ENCODE peak calls at places on chromosomes 11 and 22, in eight cellular contexts. H, P, X, Z, S, G, A and F are unnamed samples.

GRCh38 chr11:133712235-133712634 is 133.1 kb downstream of the SPATA19 start:
- DNase-seq in H (no peak), P (no peak), X (no peak), Z (no peak), S (no peak), G (no peak), A (no peak), F (no peak)

GRCh38 chr22:39658367-39658766 is 87.8 kb downstream of the CACNA1I start:
- DNase-seq in H (peak), P (no peak), X (no peak), Z (no peak), S (no peak), G (no peak), A (no peak), F (peak)

GRCh38 chr11:41118521-41118920 is 340.9 kb downstream of the LRRC4C start:
- DNase-seq in H (no peak), P (no peak), X (no peak), Z (no peak), S (no peak), G (no peak), A (no peak), F (no peak)

GRCh38 chr11:36186340-36186739 is 102.9 kb downstream of the COMMD9 start:
- DNase-seq in H (no peak), P (peak), X (no peak), Z (no peak), S (no peak), G (no peak), A (no peak), F (no peak)

GRCh38 chr22:40400173-40400572 is 29.8 kb downstream of the SGSM3 start:
- DNase-seq in H (peak), P (no peak), X (no peak), Z (no peak), S (peak), G (no peak), A (peak), F (peak)

GRCh38 chr11:122071680-122072321 is 44.2 kb downstream of the BLID start:
- DNase-seq in H (no peak), P (no peak), X (no peak), Z (peak), S (no peak), G (no peak), A (no peak), F (no peak)

GRCh38 chr11:61587951-61588695 is 7.2 kb upstream of the SYT7 start:
- DNase-seq in H (peak), P (peak), X (no peak), Z (peak), S (peak), G (peak), A (peak), F (peak)

GRCh38 chr11:126339866-126340434 is 15.5 kb upstream of the ST3GAL4 start:
- DNase-seq in H (no peak), P (no peak), X (peak), Z (peak), S (no peak), G (peak), A (peak), F (no peak)

GRCh38 chr22:46777609-46777970 is 15.1 kb downstream of the TBC1D22A start:
- DNase-seq in H (no peak), P (no peak), X (no peak), Z (peak), S (peak), G (peak), A (peak), F (no peak)

GRCh38 chr11:122812612-122813011 is 25.7 kb upstream of the CRTAM start:
- DNase-seq in H (no peak), P (no peak), X (no peak), Z (no peak), S (no peak), G (no peak), A (no peak), F (no peak)

GRCh38 chr22:17247832-17248231 is 28.6 kb upstream of the ADA2 start:
- DNase-seq in H (no peak), P (no peak), X (no peak), Z (peak), S (no peak), G (no peak), A (no peak), F (no peak)

GRCh38 chr11:57340228-57340627 is 2.1 kb downstream of the P2RX3 start:
- DNase-seq in H (no peak), P (no peak), X (no peak), Z (no peak), S (no peak), G (no peak), A (no peak), F (no peak)

GRCh38 chr11:74634537-74634936 is 42.2 kb downstream of the POLD3 start:
- DNase-seq in H (no peak), P (peak), X (no peak), Z (no peak), S (no peak), G (no peak), A (no peak), F (no peak)

GRCh38 chr22:42561856-42562255 is 8.1 kb downstream of the SERHL2 start:
- DNase-seq in H (no peak), P (no peak), X (no peak), Z (peak), S (no peak), G (no peak), A (no peak), F (no peak)

GRCh38 chr11:92457250-92457649 is 232.6 kb downstream of the FAT3 start:
- DNase-seq in H (no peak), P (no peak), X (no peak), Z (no peak), S (no peak), G (no peak), A (no peak), F (no peak)

GRCh38 chr22:24976442-24977218 is 24.1 kb downstream of the KIAA1671 start:
- DNase-seq in H (no peak), P (no peak), X (no peak), Z (peak), S (no peak), G (no peak), A (no peak), F (no peak)

GRCh38 chr22:21031545-21032036 is 770 bp downstream of the SLC7A4 start:
- DNase-seq in H (no peak), P (no peak), X (no peak), Z (peak), S (no peak), G (no peak), A (no peak), F (no peak)

GRCh38 chr11:36126703-36127102 is 162.5 kb downstream of the COMMD9 start:
- DNase-seq in H (no peak), P (no peak), X (no peak), Z (no peak), S (no peak), G (no peak), A (no peak), F (no peak)

GRCh38 chr11:65558002-65558784 is at the start of gene LTBP3:
- DNase-seq in H (peak), P (peak), X (no peak), Z (peak), S (peak), G (peak), A (peak), F (no peak)

GRCh38 chr11:76606102-76606793 is 64.3 kb downstream of the LRRC32 start:
- DNase-seq in H (no peak), P (no peak), X (peak), Z (peak), S (no peak), G (peak), A (no peak), F (no peak)

GRCh38 chr11:33620423-33621120 is 80.1 kb downstream of the C11orf91 start:
- DNase-seq in H (no peak), P (peak), X (no peak), Z (no peak), S (no peak), G (no peak), A (no peak), F (no peak)

GRCh38 chr22:17412232-17412631 is 43.0 kb downstream of the CECR2 start:
- DNase-seq in H (no peak), P (no peak), X (no peak), Z (no peak), S (no peak), G (no peak), A (peak), F (no peak)

GRCh38 chr11:46895821-46896220 is 22.5 kb downstream of the LRP4 start:
- DNase-seq in H (no peak), P (no peak), X (no peak), Z (peak), S (no peak), G (peak), A (peak), F (no peak)

GRCh38 chr11:28836285-28837081 is 728.3 kb downstream of the METTL15 start:
- DNase-seq in H (no peak), P (peak), X (no peak), Z (no peak), S (no peak), G (no peak), A (no peak), F (no peak)

GRCh38 chr11:69904331-69905201 is 85.3 kb upstream of the FGF3 start:
- DNase-seq in H (no peak), P (no peak), X (no peak), Z (peak), S (no peak), G (no peak), A (no peak), F (no peak)

GRCh38 chr11:92061648-92062047 is 163.0 kb upstream of the FAT3 start:
- DNase-seq in H (no peak), P (no peak), X (no peak), Z (no peak), S (no peak), G (no peak), A (no peak), F (no peak)

GRCh38 chr22:17638182-17638431 is 450 bp upstream of the BCL2L13 start:
- DNase-seq in H (no peak), P (no peak), X (no peak), Z (no peak), S (no peak), G (no peak), A (no peak), F (no peak)

GRCh38 chr11:62725686-62726085 is 1.6 kb downstream of the HNRNPUL2 start:
- DNase-seq in H (no peak), P (peak), X (no peak), Z (no peak), S (no peak), G (no peak), A (no peak), F (no peak)

GRCh38 chr11:34150494-34151151 is 45.2 kb downstream of the NAT10 start:
- DNase-seq in H (no peak), P (peak), X (no peak), Z (peak), S (no peak), G (no peak), A (peak), F (no peak)

GRCh38 chr11:18599739-18600230 is at the start of gene MISFA:
- DNase-seq in H (no peak), P (no peak), X (no peak), Z (no peak), S (no peak), G (no peak), A (no peak), F (no peak)

GRCh38 chr11:81165164-81165563 is 1568.5 kb downstream of the FAM181B start:
- DNase-seq in H (no peak), P (no peak), X (no peak), Z (no peak), S (no peak), G (no peak), A (no peak), F (no peak)